ENCODE peak calls at places on chromosome 14, in four cellular contexts. J is left colon, X is RKO, E is endothelial cell. R is an unnamed sample.

GRCh38 chr14:82414853-82415539 is 881.3 kb upstream of the SEL1L start:
- DNase-seq in E (no peak), X (no peak), J (no peak), R (no peak)

GRCh38 chr14:57136669-57137068 is 132.0 kb downstream of the EXOC5 start:
- DNase-seq in E (no peak), X (no peak), J (no peak), R (no peak)

GRCh38 chr14:103846008-103846568 is 1.3 kb downstream of the PPP1R13B start:
- DNase-seq in X (no peak), E (no peak), J (no peak), R (no peak)

GRCh38 chr14:72753879-72754400 is 140.0 kb downstream of the DPF3 start:
- DNase-seq in X (no peak), J (no peak), E (no peak), R (no peak)

GRCh38 chr14:69632154-69632553 is 20.8 kb downstream of the SUSD6 start:
- DNase-seq in X (no peak), E (no peak), J (no peak), R (no peak)

GRCh38 chr14:39469094-39469710 is 37.0 kb upstream of the FBXO33 start:
- DNase-seq in E (peak), J (no peak), X (peak), R (no peak)

GRCh38 chr14:101037021-101037817 is 133.7 kb upstream of the RTL1 start:
- DNase-seq in X (no peak), J (no peak), E (no peak), R (no peak)

GRCh38 chr14:69354383-69355154 is 43.5 kb downstream of the ERH start:
- DNase-seq in X (no peak), J (peak), E (no peak), R (no peak)

GRCh38 chr14:100894416-100894815 is 9.1 kb downstream of the RTL1 start:
- DNase-seq in J (peak), X (no peak), E (no peak), R (peak)

GRCh38 chr14:22268875-22269274 is 320.1 kb downstream of the DAD1 start:
- DNase-seq in X (peak), E (no peak), J (no peak), R (no peak)

GRCh38 chr14:101176535-101177205 is 273.1 kb upstream of the RTL1 start:
- DNase-seq in E (no peak), X (no peak), J (no peak), R (no peak)

GRCh38 chr14:74302160-74302628 is 540 bp downstream of the ABCD4 start:
- DNase-seq in E (no peak), X (peak), J (no peak), R (no peak)

GRCh38 chr14:44170099-44170498 is 337.0 kb downstream of the FSCB start:
- DNase-seq in X (peak), J (no peak), E (no peak), R (no peak)